ENCODE peak calls at places on chromosome 2, in nine cellular contexts. One of them, this sample, is unnamed.

GRCh38 chr2:67846341-67847070 is 216.3 kb downstream of the C1D start:
- DNase-seq in NCI-H1694 treated with DMSO at 0.1 percent for 48 hours: peak
- DNase-seq in NCI-H1092: peak
- DNase-seq in stimulated activated CD4-positive, alpha-beta T cell treated with anti-CD3 and anti-CD28 coated beads, Interleukin-1b, Interleukin-23, amount 100 ng/mL, for 24 hours: peak
- DNase-seq in nephron progenitor cell: peak
- DNase-seq in HFF-Myc: peak
- DNase-seq in Right ventricle myocardium superior: peak
- DNase-seq in cardiac fibroblast: peak
- DNase-seq in activated gamma-delta T cell treated with anti-CD3 and anti-CD28 coated beads, Interleukin-2, amount 50 U/mL, for 16 hours: no peak
- DNase-seq in this sample: peak

GRCh38 chr2:119255760-119256573 is 32.3 kb downstream of the STEAP3 start:
- DNase-seq in NCI-H1694 treated with DMSO at 0.1 percent for 48 hours: no peak
- DNase-seq in NCI-H1092: no peak
- DNase-seq in stimulated activated CD4-positive, alpha-beta T cell treated with anti-CD3 and anti-CD28 coated beads, Interleukin-1b, Interleukin-23, amount 100 ng/mL, for 24 hours: no peak
- DNase-seq in nephron progenitor cell: no peak
- DNase-seq in HFF-Myc: peak
- DNase-seq in Right ventricle myocardium superior: no peak
- DNase-seq in cardiac fibroblast: peak
- DNase-seq in activated gamma-delta T cell treated with anti-CD3 and anti-CD28 coated beads, Interleukin-2, amount 50 U/mL, for 16 hours: no peak
- DNase-seq in this sample: no peak

GRCh38 chr2:24704682-24705081 is 88.5 kb downstream of the PTRHD1 start:
- DNase-seq in NCI-H1694 treated with DMSO at 0.1 percent for 48 hours: no peak
- DNase-seq in NCI-H1092: no peak
- DNase-seq in stimulated activated CD4-positive, alpha-beta T cell treated with anti-CD3 and anti-CD28 coated beads, Interleukin-1b, Interleukin-23, amount 100 ng/mL, for 24 hours: no peak
- DNase-seq in nephron progenitor cell: no peak
- DNase-seq in HFF-Myc: no peak
- DNase-seq in Right ventricle myocardium superior: no peak
- DNase-seq in cardiac fibroblast: no peak
- DNase-seq in activated gamma-delta T cell treated with anti-CD3 and anti-CD28 coated beads, Interleukin-2, amount 50 U/mL, for 16 hours: no peak
- DNase-seq in this sample: no peak

GRCh38 chr2:127398239-127398590 is 10.4 kb upstream of the MAP3K2 start:
- DNase-seq in NCI-H1694 treated with DMSO at 0.1 percent for 48 hours: no peak
- DNase-seq in NCI-H1092: no peak
- DNase-seq in stimulated activated CD4-positive, alpha-beta T cell treated with anti-CD3 and anti-CD28 coated beads, Interleukin-1b, Interleukin-23, amount 100 ng/mL, for 24 hours: no peak
- DNase-seq in nephron progenitor cell: no peak
- DNase-seq in HFF-Myc: peak
- DNase-seq in Right ventricle myocardium superior: peak
- DNase-seq in cardiac fibroblast: peak
- DNase-seq in activated gamma-delta T cell treated with anti-CD3 and anti-CD28 coated beads, Interleukin-2, amount 50 U/mL, for 16 hours: no peak
- DNase-seq in this sample: no peak

GRCh38 chr2:33216508-33217182 is 259.8 kb upstream of the RASGRP3 start:
- DNase-seq in NCI-H1694 treated with DMSO at 0.1 percent for 48 hours: no peak
- DNase-seq in NCI-H1092: no peak
- DNase-seq in stimulated activated CD4-positive, alpha-beta T cell treated with anti-CD3 and anti-CD28 coated beads, Interleukin-1b, Interleukin-23, amount 100 ng/mL, for 24 hours: no peak
- DNase-seq in nephron progenitor cell: no peak
- DNase-seq in HFF-Myc: no peak
- DNase-seq in Right ventricle myocardium superior: peak
- DNase-seq in cardiac fibroblast: peak
- DNase-seq in activated gamma-delta T cell treated with anti-CD3 and anti-CD28 coated beads, Interleukin-2, amount 50 U/mL, for 16 hours: no peak
- DNase-seq in this sample: peak

GRCh38 chr2:127455566-127456493 is 37.6 kb downstream of the PROC start:
- DNase-seq in NCI-H1694 treated with DMSO at 0.1 percent for 48 hours: no peak
- DNase-seq in NCI-H1092: no peak
- DNase-seq in stimulated activated CD4-positive, alpha-beta T cell treated with anti-CD3 and anti-CD28 coated beads, Interleukin-1b, Interleukin-23, amount 100 ng/mL, for 24 hours: no peak
- DNase-seq in nephron progenitor cell: no peak
- DNase-seq in HFF-Myc: no peak
- DNase-seq in Right ventricle myocardium superior: no peak
- DNase-seq in cardiac fibroblast: no peak
- DNase-seq in activated gamma-delta T cell treated with anti-CD3 and anti-CD28 coated beads, Interleukin-2, amount 50 U/mL, for 16 hours: no peak
- DNase-seq in this sample: no peak

GRCh38 chr2:69119541-69119940 is 106.6 kb downstream of the ANTXR1 start:
- DNase-seq in NCI-H1694 treated with DMSO at 0.1 percent for 48 hours: no peak
- DNase-seq in NCI-H1092: peak
- DNase-seq in stimulated activated CD4-positive, alpha-beta T cell treated with anti-CD3 and anti-CD28 coated beads, Interleukin-1b, Interleukin-23, amount 100 ng/mL, for 24 hours: no peak
- DNase-seq in nephron progenitor cell: no peak
- DNase-seq in HFF-Myc: no peak
- DNase-seq in Right ventricle myocardium superior: no peak
- DNase-seq in cardiac fibroblast: no peak
- DNase-seq in activated gamma-delta T cell treated with anti-CD3 and anti-CD28 coated beads, Interleukin-2, amount 50 U/mL, for 16 hours: no peak
- DNase-seq in this sample: no peak

GRCh38 chr2:109364212-109364611 is 235.2 kb downstream of the SH3RF3 start:
- DNase-seq in NCI-H1694 treated with DMSO at 0.1 percent for 48 hours: no peak
- DNase-seq in NCI-H1092: no peak
- DNase-seq in stimulated activated CD4-positive, alpha-beta T cell treated with anti-CD3 and anti-CD28 coated beads, Interleukin-1b, Interleukin-23, amount 100 ng/mL, for 24 hours: no peak
- DNase-seq in nephron progenitor cell: no peak
- DNase-seq in HFF-Myc: no peak
- DNase-seq in Right ventricle myocardium superior: no peak
- DNase-seq in cardiac fibroblast: no peak
- DNase-seq in activated gamma-delta T cell treated with anti-CD3 and anti-CD28 coated beads, Interleukin-2, amount 50 U/mL, for 16 hours: no peak
- DNase-seq in this sample: no peak

GRCh38 chr2:218282173-218282991 is 9.9 kb downstream of the TMBIM1 start:
- DNase-seq in NCI-H1694 treated with DMSO at 0.1 percent for 48 hours: no peak
- DNase-seq in NCI-H1092: no peak
- DNase-seq in stimulated activated CD4-positive, alpha-beta T cell treated with anti-CD3 and anti-CD28 coated beads, Interleukin-1b, Interleukin-23, amount 100 ng/mL, for 24 hours: no peak
- DNase-seq in nephron progenitor cell: no peak
- DNase-seq in HFF-Myc: no peak
- DNase-seq in Right ventricle myocardium superior: peak
- DNase-seq in cardiac fibroblast: no peak
- DNase-seq in activated gamma-delta T cell treated with anti-CD3 and anti-CD28 coated beads, Interleukin-2, amount 50 U/mL, for 16 hours: no peak
- DNase-seq in this sample: no peak

GRCh38 chr2:148926291-148926961 is 51.4 kb downstream of the KIF5C start:
- DNase-seq in NCI-H1694 treated with DMSO at 0.1 percent for 48 hours: peak
- DNase-seq in NCI-H1092: no peak
- DNase-seq in stimulated activated CD4-positive, alpha-beta T cell treated with anti-CD3 and anti-CD28 coated beads, Interleukin-1b, Interleukin-23, amount 100 ng/mL, for 24 hours: peak
- DNase-seq in nephron progenitor cell: peak
- DNase-seq in HFF-Myc: no peak
- DNase-seq in Right ventricle myocardium superior: peak
- DNase-seq in cardiac fibroblast: peak
- DNase-seq in activated gamma-delta T cell treated with anti-CD3 and anti-CD28 coated beads, Interleukin-2, amount 50 U/mL, for 16 hours: peak
- DNase-seq in this sample: peak

GRCh38 chr2:102761763-102762162 is at the start of gene TMEM182:
- DNase-seq in NCI-H1694 treated with DMSO at 0.1 percent for 48 hours: no peak
- DNase-seq in NCI-H1092: no peak
- DNase-seq in stimulated activated CD4-positive, alpha-beta T cell treated with anti-CD3 and anti-CD28 coated beads, Interleukin-1b, Interleukin-23, amount 100 ng/mL, for 24 hours: no peak
- DNase-seq in nephron progenitor cell: no peak
- DNase-seq in HFF-Myc: no peak
- DNase-seq in Right ventricle myocardium superior: peak
- DNase-seq in cardiac fibroblast: no peak
- DNase-seq in activated gamma-delta T cell treated with anti-CD3 and anti-CD28 coated beads, Interleukin-2, amount 50 U/mL, for 16 hours: no peak
- DNase-seq in this sample: no peak

GRCh38 chr2:49360051-49360767 is 205.9 kb upstream of the FSHR start:
- DNase-seq in NCI-H1694 treated with DMSO at 0.1 percent for 48 hours: peak
- DNase-seq in NCI-H1092: no peak
- DNase-seq in stimulated activated CD4-positive, alpha-beta T cell treated with anti-CD3 and anti-CD28 coated beads, Interleukin-1b, Interleukin-23, amount 100 ng/mL, for 24 hours: no peak
- DNase-seq in nephron progenitor cell: no peak
- DNase-seq in HFF-Myc: no peak
- DNase-seq in Right ventricle myocardium superior: no peak
- DNase-seq in cardiac fibroblast: no peak
- DNase-seq in activated gamma-delta T cell treated with anti-CD3 and anti-CD28 coated beads, Interleukin-2, amount 50 U/mL, for 16 hours: no peak
- DNase-seq in this sample: no peak

GRCh38 chr2:100757621-100758394 is 62.1 kb upstream of the NPAS2 start:
- DNase-seq in NCI-H1694 treated with DMSO at 0.1 percent for 48 hours: no peak
- DNase-seq in NCI-H1092: no peak
- DNase-seq in stimulated activated CD4-positive, alpha-beta T cell treated with anti-CD3 and anti-CD28 coated beads, Interleukin-1b, Interleukin-23, amount 100 ng/mL, for 24 hours: no peak
- DNase-seq in nephron progenitor cell: no peak
- DNase-seq in HFF-Myc: peak
- DNase-seq in Right ventricle myocardium superior: no peak
- DNase-seq in cardiac fibroblast: peak
- DNase-seq in activated gamma-delta T cell treated with anti-CD3 and anti-CD28 coated beads, Interleukin-2, amount 50 U/mL, for 16 hours: no peak
- DNase-seq in this sample: no peak

GRCh38 chr2:111534816-111535803 is 348.9 kb downstream of the ANAPC1 start:
- DNase-seq in NCI-H1694 treated with DMSO at 0.1 percent for 48 hours: no peak
- DNase-seq in NCI-H1092: no peak
- DNase-seq in stimulated activated CD4-positive, alpha-beta T cell treated with anti-CD3 and anti-CD28 coated beads, Interleukin-1b, Interleukin-23, amount 100 ng/mL, for 24 hours: no peak
- DNase-seq in nephron progenitor cell: no peak
- DNase-seq in HFF-Myc: no peak
- DNase-seq in Right ventricle myocardium superior: no peak
- DNase-seq in cardiac fibroblast: peak
- DNase-seq in activated gamma-delta T cell treated with anti-CD3 and anti-CD28 coated beads, Interleukin-2, amount 50 U/mL, for 16 hours: no peak
- DNase-seq in this sample: no peak

GRCh38 chr2:168246483-168247340 is 683 bp downstream of the STK39 start:
- DNase-seq in NCI-H1694 treated with DMSO at 0.1 percent for 48 hours: peak
- DNase-seq in NCI-H1092: peak
- DNase-seq in stimulated activated CD4-positive, alpha-beta T cell treated with anti-CD3 and anti-CD28 coated beads, Interleukin-1b, Interleukin-23, amount 100 ng/mL, for 24 hours: peak
- DNase-seq in nephron progenitor cell: peak
- DNase-seq in HFF-Myc: no peak
- DNase-seq in Right ventricle myocardium superior: peak
- DNase-seq in cardiac fibroblast: peak
- DNase-seq in activated gamma-delta T cell treated with anti-CD3 and anti-CD28 coated beads, Interleukin-2, amount 50 U/mL, for 16 hours: peak
- DNase-seq in this sample: peak

GRCh38 chr2:77099961-77100360 is 422.2 kb downstream of the LRRTM4 start:
- DNase-seq in NCI-H1694 treated with DMSO at 0.1 percent for 48 hours: no peak
- DNase-seq in NCI-H1092: no peak
- DNase-seq in stimulated activated CD4-positive, alpha-beta T cell treated with anti-CD3 and anti-CD28 coated beads, Interleukin-1b, Interleukin-23, amount 100 ng/mL, for 24 hours: no peak
- DNase-seq in nephron progenitor cell: no peak
- DNase-seq in HFF-Myc: no peak
- DNase-seq in Right ventricle myocardium superior: no peak
- DNase-seq in cardiac fibroblast: no peak
- DNase-seq in activated gamma-delta T cell treated with anti-CD3 and anti-CD28 coated beads, Interleukin-2, amount 50 U/mL, for 16 hours: no peak
- DNase-seq in this sample: no peak

GRCh38 chr2:187093771-187094412 is 244.9 kb upstream of the ZSWIM2 start:
- DNase-seq in NCI-H1694 treated with DMSO at 0.1 percent for 48 hours: no peak
- DNase-seq in NCI-H1092: no peak
- DNase-seq in stimulated activated CD4-positive, alpha-beta T cell treated with anti-CD3 and anti-CD28 coated beads, Interleukin-1b, Interleukin-23, amount 100 ng/mL, for 24 hours: no peak
- DNase-seq in nephron progenitor cell: no peak
- DNase-seq in HFF-Myc: no peak
- DNase-seq in Right ventricle myocardium superior: no peak
- DNase-seq in cardiac fibroblast: no peak
- DNase-seq in activated gamma-delta T cell treated with anti-CD3 and anti-CD28 coated beads, Interleukin-2, amount 50 U/mL, for 16 hours: no peak
- DNase-seq in this sample: no peak

GRCh38 chr2:28224648-28225471 is 167.8 kb upstream of the FOSL2 start:
- DNase-seq in NCI-H1694 treated with DMSO at 0.1 percent for 48 hours: no peak
- DNase-seq in NCI-H1092: no peak
- DNase-seq in stimulated activated CD4-positive, alpha-beta T cell treated with anti-CD3 and anti-CD28 coated beads, Interleukin-1b, Interleukin-23, amount 100 ng/mL, for 24 hours: no peak
- DNase-seq in nephron progenitor cell: no peak
- DNase-seq in HFF-Myc: peak
- DNase-seq in Right ventricle myocardium superior: no peak
- DNase-seq in cardiac fibroblast: peak
- DNase-seq in activated gamma-delta T cell treated with anti-CD3 and anti-CD28 coated beads, Interleukin-2, amount 50 U/mL, for 16 hours: no peak
- DNase-seq in this sample: no peak

GRCh38 chr2:201698588-201699226 is at the start of gene MPP4:
- DNase-seq in NCI-H1694 treated with DMSO at 0.1 percent for 48 hours: no peak
- DNase-seq in NCI-H1092: no peak
- DNase-seq in stimulated activated CD4-positive, alpha-beta T cell treated with anti-CD3 and anti-CD28 coated beads, Interleukin-1b, Interleukin-23, amount 100 ng/mL, for 24 hours: no peak
- DNase-seq in nephron progenitor cell: no peak
- DNase-seq in HFF-Myc: peak
- DNase-seq in Right ventricle myocardium superior: no peak
- DNase-seq in cardiac fibroblast: peak
- DNase-seq in activated gamma-delta T cell treated with anti-CD3 and anti-CD28 coated beads, Interleukin-2, amount 50 U/mL, for 16 hours: no peak
- DNase-seq in this sample: no peak

GRCh38 chr2:53576361-53576620 is 191.3 kb upstream of the CHAC2 start:
- DNase-seq in NCI-H1694 treated with DMSO at 0.1 percent for 48 hours: no peak
- DNase-seq in NCI-H1092: no peak
- DNase-seq in stimulated activated CD4-positive, alpha-beta T cell treated with anti-CD3 and anti-CD28 coated beads, Interleukin-1b, Interleukin-23, amount 100 ng/mL, for 24 hours: no peak
- DNase-seq in nephron progenitor cell: no peak
- DNase-seq in HFF-Myc: no peak
- DNase-seq in Right ventricle myocardium superior: no peak
- DNase-seq in cardiac fibroblast: no peak
- DNase-seq in activated gamma-delta T cell treated with anti-CD3 and anti-CD28 coated beads, Interleukin-2, amount 50 U/mL, for 16 hours: no peak
- DNase-seq in this sample: no peak

GRCh38 chr2:198483046-198483445 is 678.7 kb downstream of the PLCL1 start:
- DNase-seq in NCI-H1694 treated with DMSO at 0.1 percent for 48 hours: no peak
- DNase-seq in NCI-H1092: no peak
- DNase-seq in stimulated activated CD4-positive, alpha-beta T cell treated with anti-CD3 and anti-CD28 coated beads, Interleukin-1b, Interleukin-23, amount 100 ng/mL, for 24 hours: no peak
- DNase-seq in nephron progenitor cell: no peak
- DNase-seq in HFF-Myc: no peak
- DNase-seq in Right ventricle myocardium superior: no peak
- DNase-seq in cardiac fibroblast: no peak
- DNase-seq in activated gamma-delta T cell treated with anti-CD3 and anti-CD28 coated beads, Interleukin-2, amount 50 U/mL, for 16 hours: no peak
- DNase-seq in this sample: no peak

GRCh38 chr2:16311521-16312440 is 353.9 kb downstream of the CYRIA start:
- DNase-seq in NCI-H1694 treated with DMSO at 0.1 percent for 48 hours: no peak
- DNase-seq in NCI-H1092: no peak
- DNase-seq in stimulated activated CD4-positive, alpha-beta T cell treated with anti-CD3 and anti-CD28 coated beads, Interleukin-1b, Interleukin-23, amount 100 ng/mL, for 24 hours: no peak
- DNase-seq in nephron progenitor cell: no peak
- DNase-seq in HFF-Myc: no peak
- DNase-seq in Right ventricle myocardium superior: no peak
- DNase-seq in cardiac fibroblast: no peak
- DNase-seq in activated gamma-delta T cell treated with anti-CD3 and anti-CD28 coated beads, Interleukin-2, amount 50 U/mL, for 16 hours: no peak
- DNase-seq in this sample: no peak

GRCh38 chr2:137508739-137509384 is 455.4 kb upstream of the HNMT start:
- DNase-seq in NCI-H1694 treated with DMSO at 0.1 percent for 48 hours: no peak
- DNase-seq in NCI-H1092: no peak
- DNase-seq in stimulated activated CD4-positive, alpha-beta T cell treated with anti-CD3 and anti-CD28 coated beads, Interleukin-1b, Interleukin-23, amount 100 ng/mL, for 24 hours: no peak
- DNase-seq in nephron progenitor cell: no peak
- DNase-seq in HFF-Myc: no peak
- DNase-seq in Right ventricle myocardium superior: no peak
- DNase-seq in cardiac fibroblast: no peak
- DNase-seq in activated gamma-delta T cell treated with anti-CD3 and anti-CD28 coated beads, Interleukin-2, amount 50 U/mL, for 16 hours: no peak
- DNase-seq in this sample: no peak

GRCh38 chr2:48699377-48699951 is 56.1 kb downstream of the LHCGR start:
- DNase-seq in NCI-H1694 treated with DMSO at 0.1 percent for 48 hours: no peak
- DNase-seq in NCI-H1092: no peak
- DNase-seq in stimulated activated CD4-positive, alpha-beta T cell treated with anti-CD3 and anti-CD28 coated beads, Interleukin-1b, Interleukin-23, amount 100 ng/mL, for 24 hours: no peak
- DNase-seq in nephron progenitor cell: no peak
- DNase-seq in HFF-Myc: no peak
- DNase-seq in Right ventricle myocardium superior: no peak
- DNase-seq in cardiac fibroblast: peak
- DNase-seq in activated gamma-delta T cell treated with anti-CD3 and anti-CD28 coated beads, Interleukin-2, amount 50 U/mL, for 16 hours: no peak
- DNase-seq in this sample: no peak

GRCh38 chr2:60980031-60980815 is 37.3 kb upstream of the PEX13 start:
- DNase-seq in NCI-H1694 treated with DMSO at 0.1 percent for 48 hours: no peak
- DNase-seq in NCI-H1092: no peak
- DNase-seq in stimulated activated CD4-positive, alpha-beta T cell treated with anti-CD3 and anti-CD28 coated beads, Interleukin-1b, Interleukin-23, amount 100 ng/mL, for 24 hours: no peak
- DNase-seq in nephron progenitor cell: no peak
- DNase-seq in HFF-Myc: no peak
- DNase-seq in Right ventricle myocardium superior: no peak
- DNase-seq in cardiac fibroblast: no peak
- DNase-seq in activated gamma-delta T cell treated with anti-CD3 and anti-CD28 coated beads, Interleukin-2, amount 50 U/mL, for 16 hours: no peak
- DNase-seq in this sample: no peak